ENCODE peak calls at places on chromosomes 16 and 17, in five cellular contexts. One of them, this sample, is unnamed. For H3K9me3 and H3K4me1, the result is how much of the 10 kb centered on the place peaks cover.

GRCh38 chr17:51224615-51225262 is 35.1 kb downstream of the MBTD1 start:
- DNase-seq in cardiac muscle cell: no peak
- DNase-seq in heart left ventricle: no peak
- DNase-seq in tibial artery: no peak
- DNase-seq in CD8-positive, alpha-beta T cell: no peak
- DNase-seq in this sample: no peak

GRCh38 chr16:55835578-55835977 is 2.7 kb upstream of the CES1 start:
- DNase-seq in tibial artery: peak
- DNase-seq in cardiac muscle cell: peak
- DNase-seq in CD8-positive, alpha-beta T cell: no peak
- DNase-seq in heart left ventricle: no peak
- DNase-seq in this sample: no peak

GRCh38 chr17:37134050-37134449 is 185.3 kb downstream of the AATF start:
- DNase-seq in CD8-positive, alpha-beta T cell: no peak
- DNase-seq in heart left ventricle: no peak
- DNase-seq in tibial artery: no peak
- DNase-seq in cardiac muscle cell: no peak
- DNase-seq in this sample: no peak

GRCh38 chr16:21150375-21151001 is at the start of gene DNAH3:
- DNase-seq in cardiac muscle cell: peak
- DNase-seq in tibial artery: no peak
- DNase-seq in CD8-positive, alpha-beta T cell: no peak
- DNase-seq in heart left ventricle: no peak
- DNase-seq in this sample: no peak

GRCh38 chr17:20955437-20956323 is 87.1 kb downstream of the USP22 start:
- DNase-seq in cardiac muscle cell: peak
- DNase-seq in CD8-positive, alpha-beta T cell: no peak
- DNase-seq in tibial artery: no peak
- DNase-seq in heart left ventricle: no peak
- DNase-seq in this sample: peak

GRCh38 chr17:79803997-79804855 is 7.3 kb upstream of the CBX8 start:
- DNase-seq in CD8-positive, alpha-beta T cell: no peak
- DNase-seq in tibial artery: no peak
- DNase-seq in cardiac muscle cell: no peak
- DNase-seq in heart left ventricle: no peak
- DNase-seq in this sample: no peak

GRCh38 chr17:66533572-66533971 is 231.2 kb downstream of the PRKCA start:
- DNase-seq in heart left ventricle: no peak
- DNase-seq in CD8-positive, alpha-beta T cell: no peak
- DNase-seq in tibial artery: no peak
- DNase-seq in cardiac muscle cell: peak
- DNase-seq in this sample: peak

GRCh38 chr17:6241381-6241780 is 171.2 kb downstream of the WSCD1 start:
- DNase-seq in cardiac muscle cell: no peak
- DNase-seq in CD8-positive, alpha-beta T cell: no peak
- DNase-seq in heart left ventricle: no peak
- DNase-seq in tibial artery: no peak
- DNase-seq in this sample: no peak

GRCh38 chr17:7466318-7466643 is 13.2 kb downstream of the ZBTB4 start:
- DNase-seq in cardiac muscle cell: no peak
- DNase-seq in tibial artery: no peak
- DNase-seq in heart left ventricle: no peak
- DNase-seq in CD8-positive, alpha-beta T cell: no peak
- DNase-seq in this sample: no peak

GRCh38 chr17:27381007-27381501 is 75.2 kb upstream of the KSR1 start:
- DNase-seq in CD8-positive, alpha-beta T cell: peak
- DNase-seq in tibial artery: peak
- DNase-seq in cardiac muscle cell: peak
- DNase-seq in heart left ventricle: peak
- DNase-seq in this sample: peak

GRCh38 chr17:66633322-66633965 is 201.5 kb upstream of the CACNG5 start:
- DNase-seq in CD8-positive, alpha-beta T cell: peak
- DNase-seq in tibial artery: no peak
- DNase-seq in heart left ventricle: no peak
- DNase-seq in cardiac muscle cell: no peak
- DNase-seq in this sample: no peak

GRCh38 chr16:48113471-48113870 is 42.3 kb downstream of the ABCC12 start:
- DNase-seq in cardiac muscle cell: no peak
- DNase-seq in heart left ventricle: no peak
- DNase-seq in tibial artery: no peak
- DNase-seq in CD8-positive, alpha-beta T cell: no peak
- DNase-seq in this sample: no peak

GRCh38 chr16:55567382-55567781 is 898 bp downstream of the CAPNS2 start:
- DNase-seq in heart left ventricle: no peak
- DNase-seq in tibial artery: no peak
- DNase-seq in CD8-positive, alpha-beta T cell: no peak
- DNase-seq in cardiac muscle cell: peak
- DNase-seq in this sample: no peak

GRCh38 chr16:78045865-78046581 is 23.7 kb downstream of the CLEC3A start:
- DNase-seq in CD8-positive, alpha-beta T cell: no peak
- DNase-seq in tibial artery: peak
- DNase-seq in cardiac muscle cell: peak
- DNase-seq in heart left ventricle: peak
- DNase-seq in this sample: peak

GRCh38 chr17:80761421-80761871 is 216.8 kb downstream of the RPTOR start:
- DNase-seq in CD8-positive, alpha-beta T cell: peak
- DNase-seq in tibial artery: no peak
- DNase-seq in heart left ventricle: no peak
- DNase-seq in cardiac muscle cell: peak
- DNase-seq in this sample: no peak

GRCh38 chr17:8109669-8110455 is 8.5 kb downstream of the ALOXE3 start:
- DNase-seq in CD8-positive, alpha-beta T cell: peak
- DNase-seq in heart left ventricle: peak
- DNase-seq in cardiac muscle cell: peak
- DNase-seq in tibial artery: no peak
- DNase-seq in this sample: peak

GRCh38 chr16:75127713-75128415 is 11.3 kb upstream of the LDHD start:
- DNase-seq in cardiac muscle cell: no peak
- DNase-seq in tibial artery: no peak
- DNase-seq in heart left ventricle: no peak
- DNase-seq in CD8-positive, alpha-beta T cell: no peak
- DNase-seq in this sample: no peak

GRCh38 chr16:75121949-75122568 is 5.5 kb upstream of the LDHD start:
- DNase-seq in cardiac muscle cell: no peak
- DNase-seq in tibial artery: no peak
- DNase-seq in heart left ventricle: no peak
- DNase-seq in CD8-positive, alpha-beta T cell: no peak
- DNase-seq in this sample: no peak

GRCh38 chr16:75118943-75119539 is 2.5 kb upstream of the LDHD start:
- DNase-seq in tibial artery: no peak
- DNase-seq in heart left ventricle: no peak
- DNase-seq in cardiac muscle cell: no peak
- DNase-seq in CD8-positive, alpha-beta T cell: no peak
- DNase-seq in this sample: no peak

GRCh38 chr16:75120253-75120652 is 3.7 kb upstream of the LDHD start:
- DNase-seq in heart left ventricle: no peak
- DNase-seq in tibial artery: no peak
- DNase-seq in cardiac muscle cell: no peak
- DNase-seq in CD8-positive, alpha-beta T cell: no peak
- DNase-seq in this sample: no peak

GRCh38 chr16:75122609-75123008 is 6.0 kb upstream of the LDHD start:
- DNase-seq in heart left ventricle: no peak
- DNase-seq in tibial artery: no peak
- DNase-seq in CD8-positive, alpha-beta T cell: no peak
- DNase-seq in cardiac muscle cell: no peak
- DNase-seq in this sample: no peak
- H3K9me3 ChIP-seq in heart left ventricle: under half
- H3K9me3 ChIP-seq in tibial artery: under half
- H3K9me3 ChIP-seq in CD8-positive, alpha-beta T cell: under half
- H3K9me3 ChIP-seq in cardiac muscle cell: under half
- H3K9me3 ChIP-seq in this sample: under half

GRCh38 chr17:45225964-45226530 is 4.4 kb downstream of the FMNL1 start:
- DNase-seq in tibial artery: peak
- DNase-seq in heart left ventricle: peak
- DNase-seq in CD8-positive, alpha-beta T cell: peak
- DNase-seq in cardiac muscle cell: no peak
- DNase-seq in this sample: peak
- H3K4me1 ChIP-seq in tibial artery: under half
- H3K4me1 ChIP-seq in heart left ventricle: under half
- H3K4me1 ChIP-seq in CD8-positive, alpha-beta T cell: half or more
- H3K4me1 ChIP-seq in cardiac muscle cell: under half
- H3K4me1 ChIP-seq in this sample: under half

GRCh38 chr17:40763752-40764151 is 8.2 kb downstream of the KRT26 start:
- DNase-seq in CD8-positive, alpha-beta T cell: no peak
- DNase-seq in cardiac muscle cell: no peak
- DNase-seq in heart left ventricle: no peak
- DNase-seq in tibial artery: no peak
- DNase-seq in this sample: no peak

GRCh38 chr17:40755231-40755630 is at the start of gene KRT25:
- DNase-seq in cardiac muscle cell: no peak
- DNase-seq in heart left ventricle: no peak
- DNase-seq in tibial artery: no peak
- DNase-seq in CD8-positive, alpha-beta T cell: no peak
- DNase-seq in this sample: no peak

GRCh38 chr17:40765657-40766056 is 6.3 kb downstream of the KRT26 start:
- DNase-seq in CD8-positive, alpha-beta T cell: no peak
- DNase-seq in tibial artery: no peak
- DNase-seq in cardiac muscle cell: no peak
- DNase-seq in heart left ventricle: no peak
- DNase-seq in this sample: no peak

DNA sequence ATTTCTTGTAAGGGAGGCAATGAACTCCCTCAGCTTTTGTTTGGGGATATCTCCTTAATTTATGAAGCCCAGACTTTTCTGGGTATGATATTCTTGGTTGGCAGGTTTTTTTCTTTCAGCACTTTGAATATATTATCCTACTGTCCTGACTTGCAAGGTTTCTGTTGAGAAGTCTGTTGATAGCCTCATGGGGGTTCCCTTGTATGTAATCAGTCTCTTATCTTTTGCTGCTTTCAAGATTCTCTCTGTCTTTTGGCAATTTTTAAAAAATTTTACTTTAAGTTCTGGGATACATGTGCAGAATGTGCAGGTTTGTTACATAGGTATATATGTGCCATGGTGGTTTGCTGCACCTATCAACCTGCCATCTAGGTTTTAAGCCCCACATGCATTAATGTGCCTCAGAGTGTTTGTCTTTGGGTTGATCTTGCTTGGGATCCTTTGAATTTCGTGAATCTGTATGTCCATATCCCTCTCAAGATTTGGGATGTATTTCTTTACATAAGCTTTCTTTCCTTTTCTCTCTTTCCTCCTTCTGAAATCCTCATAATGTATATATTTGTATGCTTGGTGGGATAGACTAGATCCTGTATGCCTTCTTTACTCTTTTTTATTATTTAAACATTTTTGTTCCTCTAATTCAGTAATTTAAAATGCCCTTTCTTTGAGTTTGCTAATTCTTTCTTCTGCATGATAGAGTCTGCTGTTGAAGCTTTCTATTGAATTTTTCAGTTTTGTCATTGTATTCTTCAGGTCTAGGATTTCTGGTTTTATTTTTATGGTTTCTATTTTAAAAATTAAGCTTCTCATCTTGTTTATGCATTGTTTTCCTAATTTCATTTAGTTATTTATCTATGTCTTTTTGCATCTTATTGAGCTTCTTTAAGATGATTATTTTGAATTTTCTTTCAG is 5.2 kb upstream of the KRT25 start:
- DNase-seq in CD8-positive, alpha-beta T cell: no peak
- DNase-seq in tibial artery: no peak
- DNase-seq in cardiac muscle cell: no peak
- DNase-seq in heart left ventricle: no peak
- DNase-seq in this sample: no peak
- H3K9me3 ChIP-seq in CD8-positive, alpha-beta T cell: under half
- H3K9me3 ChIP-seq in tibial artery: under half
- H3K9me3 ChIP-seq in cardiac muscle cell: under half
- H3K9me3 ChIP-seq in heart left ventricle: half or more
- H3K9me3 ChIP-seq in this sample: under half

GRCh38 chr16:75088226-75088625 is 28.4 kb downstream of the LDHD start:
- DNase-seq in heart left ventricle: no peak
- DNase-seq in cardiac muscle cell: no peak
- DNase-seq in tibial artery: no peak
- DNase-seq in CD8-positive, alpha-beta T cell: no peak
- DNase-seq in this sample: no peak
- H3K4me1 ChIP-seq in heart left ventricle: under half
- H3K4me1 ChIP-seq in cardiac muscle cell: under half
- H3K4me1 ChIP-seq in tibial artery: under half
- H3K4me1 ChIP-seq in CD8-positive, alpha-beta T cell: under half
- H3K4me1 ChIP-seq in this sample: under half

GRCh38 chr17:74099441-74100340 is 103.8 kb upstream of the RPL38 start:
- DNase-seq in tibial artery: no peak
- DNase-seq in heart left ventricle: no peak
- DNase-seq in CD8-positive, alpha-beta T cell: no peak
- DNase-seq in cardiac muscle cell: no peak
- DNase-seq in this sample: no peak
- H3K9me3 ChIP-seq in tibial artery: under half
- H3K9me3 ChIP-seq in heart left ventricle: under half
- H3K9me3 ChIP-seq in CD8-positive, alpha-beta T cell: under half
- H3K9me3 ChIP-seq in cardiac muscle cell: under half
- H3K9me3 ChIP-seq in this sample: under half

DNA sequence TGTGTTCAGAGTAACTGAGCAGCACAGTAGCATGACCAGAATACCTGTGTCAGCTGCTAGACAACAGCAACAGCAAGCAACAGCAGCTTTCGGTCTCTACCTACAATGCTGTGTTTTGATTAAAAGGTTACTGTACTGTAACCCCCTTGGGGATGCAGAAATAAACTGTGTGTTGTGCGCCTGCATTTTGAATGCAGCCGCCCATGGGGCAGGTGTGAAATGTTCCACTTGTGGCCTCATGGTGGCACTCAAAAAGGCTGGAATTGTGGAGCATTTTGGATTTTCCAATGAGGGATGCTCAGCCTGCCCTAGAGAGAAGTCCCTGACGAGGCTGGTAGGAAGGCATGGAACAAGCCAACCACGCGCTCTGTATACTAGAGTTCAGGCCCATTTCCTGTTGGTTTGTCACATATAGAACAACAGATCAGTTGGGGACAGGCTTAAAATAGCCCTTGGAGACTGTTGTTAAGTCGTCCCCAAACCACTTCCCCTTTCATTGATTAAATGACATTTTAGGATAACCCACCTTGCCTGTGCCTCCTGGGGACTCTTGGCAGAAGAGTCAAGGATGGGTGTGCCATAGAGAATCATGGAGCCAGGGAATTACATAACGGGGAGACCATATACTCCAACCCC is 27.1 kb downstream of the SCPEP1 start:
- DNase-seq in cardiac muscle cell: no peak
- DNase-seq in heart left ventricle: no peak
- DNase-seq in tibial artery: no peak
- DNase-seq in CD8-positive, alpha-beta T cell: no peak
- DNase-seq in this sample: no peak
- H3K4me1 ChIP-seq in cardiac muscle cell: under half
- H3K4me1 ChIP-seq in heart left ventricle: under half
- H3K4me1 ChIP-seq in tibial artery: under half
- H3K4me1 ChIP-seq in CD8-positive, alpha-beta T cell: under half
- H3K4me1 ChIP-seq in this sample: under half

This sample was measured in uterus.